ENCODE peak calls at places on chromosomes 11 and 22, in nine cellular contexts. Z, W, P, G, V, U, F, R and N are unnamed samples.

GRCh38 chr11:134277176-134278001 is 1.2 kb downstream of the GLB1L3 start:
- DNase-seq in V (no peak), U (no peak), Z (no peak), P (no peak), W (no peak), F (no peak), R (no peak), G (no peak), N (no peak)

GRCh38 chr22:44975444-44976262 is 34.2 kb downstream of the PHF21B start:
- DNase-seq in R (peak), P (peak), G (peak), U (peak), Z (peak), W (peak), V (peak), F (peak), N (no peak)

GRCh38 chr11:45109400-45109799 is 37.0 kb upstream of the PRDM11 start:
- DNase-seq in P (no peak), Z (no peak), F (no peak), W (no peak), U (no peak), V (no peak), R (no peak), G (no peak), N (no peak)

GRCh38 chr11:72924568-72925190 is 110.5 kb downstream of the ATG16L2 start:
- DNase-seq in U (no peak), P (no peak), V (peak), F (no peak), W (no peak), Z (peak), G (no peak), R (peak), N (no peak)

GRCh38 chr11:70804174-70804855 is 406.0 kb downstream of the CTTN start:
- DNase-seq in P (no peak), U (no peak), G (no peak), R (no peak), F (no peak), W (no peak), Z (no peak), V (no peak), N (no peak)

GRCh38 chr11:117818036-117818858 is 6.3 kb downstream of the FXYD2 start:
- DNase-seq in U (no peak), V (no peak), R (peak), W (no peak), F (no peak), G (no peak), P (peak), Z (peak), N (peak)

GRCh38 chr22:31637938-31638618 is 23.9 kb downstream of the PISD start:
- DNase-seq in U (no peak), W (peak), G (no peak), P (peak), Z (no peak), F (no peak), V (no peak), R (no peak), N (peak)

GRCh38 chr11:95229199-95230053 is 1.6 kb downstream of the SESN3 start:
- DNase-seq in G (no peak), R (peak), Z (peak), W (no peak), U (no peak), V (peak), P (no peak), F (peak), N (no peak)

GRCh38 chr22:20441631-20442484 is 4.2 kb upstream of the SCARF2 start:
- DNase-seq in F (no peak), P (peak), R (peak), W (no peak), Z (no peak), V (no peak), G (no peak), U (no peak), N (no peak)

GRCh38 chr22:42298746-42299145 is 28.3 kb upstream of the TCF20 start:
- DNase-seq in R (no peak), U (no peak), V (no peak), Z (no peak), G (no peak), F (no peak), P (no peak), W (no peak), N (no peak)

GRCh38 chr11:8288824-8289223 is 25.1 kb upstream of the LMO1 start:
- DNase-seq in P (no peak), W (no peak), V (no peak), Z (no peak), F (no peak), R (no peak), G (no peak), U (no peak), N (no peak)

GRCh38 chr11:32090774-32091370 is at the start of gene RCN1:
- DNase-seq in U (no peak), P (peak), F (peak), G (peak), R (peak), W (peak), V (peak), Z (peak), N (no peak)

GRCh38 chr11:134669796-134670195 is 257.8 kb upstream of the B3GAT1 start:
- DNase-seq in P (no peak), W (peak), U (no peak), F (no peak), G (peak), Z (no peak), R (no peak), V (no peak), N (no peak)

GRCh38 chr11:114208371-114208770 is 87.8 kb upstream of the NNMT start:
- DNase-seq in F (no peak), R (no peak), Z (no peak), V (no peak), W (no peak), P (no peak), G (no peak), U (no peak), N (no peak)

GRCh38 chr11:57545883-57546282 is 8.5 kb downstream of the SMTNL1 start:
- DNase-seq in F (no peak), R (no peak), Z (no peak), W (no peak), G (no peak), U (no peak), V (no peak), P (no peak), N (no peak)

GRCh38 chr11:17793642-17794170 is 59.1 kb downstream of the KCNC1 start:
- DNase-seq in R (no peak), G (no peak), Z (no peak), W (no peak), V (no peak), F (no peak), P (no peak), U (no peak), N (no peak)

GRCh38 chr11:27089746-27090145 is 49.1 kb downstream of the BBOX1 start:
- DNase-seq in V (no peak), W (no peak), U (no peak), R (no peak), P (no peak), G (no peak), Z (no peak), F (no peak), N (no peak)
- H3K4me3 ChIP-seq in V (no peak), W (no peak), U (no peak), R (no peak), P (no peak), G (no peak), Z (no peak), F (no peak), N (no peak)

GRCh38 chr11:2269601-2270321 is 627 bp downstream of the ASCL2 start:
- DNase-seq in Z (peak), V (peak), W (peak), R (peak), P (peak), G (peak), U (no peak), F (no peak), N (no peak)
- H3K4me3 ChIP-seq in Z (no peak), V (no peak), W (no peak), R (no peak), P (peak), G (peak), U (peak), F (no peak), N (no peak)

GRCh38 chr22:22168190-22168940 is 76.2 kb upstream of the VPREB1 start:
- DNase-seq in V (peak), R (peak), Z (peak), P (no peak), U (no peak), G (peak), W (no peak), F (peak), N (peak)
- H3K4me3 ChIP-seq in V (peak), R (no peak), Z (no peak), P (no peak), U (no peak), G (peak), W (no peak), F (no peak), N (peak)

GRCh38 chr22:49880281-49880680 is 26.6 kb downstream of the ZBED4 start:
- DNase-seq in G (no peak), U (no peak), P (no peak), F (no peak), Z (peak), V (no peak), R (peak), W (no peak), N (no peak)
- H3K4me3 ChIP-seq in G (no peak), U (no peak), P (no peak), F (no peak), Z (no peak), V (no peak), R (no peak), W (no peak), N (no peak)